ENCODE peak calls at places on chromosome 1, in nine cellular contexts. B is lower leg skin, U is esophagus squamous epithelium, L is H54, H is ovary, E is NB4, K is testis, W is uterus, R is IMR-90. V is an unnamed sample.

GRCh38 chr1:79982218-79982617 is 975.7 kb upstream of the ADGRL4 start:
- DNase-seq in B (peak; percentile 88), U (no peak), R (peak; percentile 83), H (peak; percentile 89), L (no peak), E (no peak), W (peak; percentile 63), K (peak; percentile 75), V (peak; percentile 72)

GRCh38 chr1:23027352-23027907 is 8.2 kb downstream of the KDM1A start:
- DNase-seq in E (no peak), K (no peak), U (no peak), W (no peak), R (no peak), H (no peak), L (no peak), B (no peak), V (no peak)

GRCh38 chr1:1124786-1125642 is 9.1 kb upstream of the C1orf159 start:
- DNase-seq in U (no peak), R (no peak), B (no peak), L (no peak), H (no peak), E (no peak), W (no peak), K (no peak), V (no peak)

GRCh38 chr1:214277704-214278635 is 3.0 kb upstream of the SMYD2 start:
- DNase-seq in B (no peak), H (no peak), U (no peak), K (no peak), R (peak; percentile 34), L (no peak), W (no peak), E (no peak), V (no peak)

GRCh38 chr1:227450489-227450888 is 112.9 kb upstream of the ZNF678 start:
- DNase-seq in H (no peak), R (no peak), L (no peak), U (no peak), B (no peak), E (peak; percentile 72), K (no peak), W (no peak), V (no peak)

GRCh38 chr1:147760481-147761260 is at the start of gene GJA5:
- DNase-seq in K (no peak), R (no peak), B (no peak), U (no peak), E (no peak), H (no peak), L (no peak), W (no peak), V (no peak)

GRCh38 chr1:113073457-113073950 is 506 bp downstream of the LRIG2 start:
- DNase-seq in H (peak; percentile 42), B (no peak), L (no peak), K (peak; percentile 70), E (peak; percentile 69), U (no peak), W (no peak), R (peak; percentile 61), V (peak; percentile 80)

GRCh38 chr1:31576201-31576669 is at the start of gene TINAGL1:
- DNase-seq in L (no peak), W (peak; percentile 62), H (no peak), U (no peak), E (no peak), B (no peak), K (peak; percentile 16), R (no peak), V (peak; percentile 81)

GRCh38 chr1:39490596-39491145 is 765 bp upstream of the BMP8A start:
- DNase-seq in H (no peak), R (no peak), L (no peak), K (no peak), W (no peak), B (peak; percentile 78), E (no peak), U (no peak), V (no peak)

GRCh38 chr1:22255341-22256212 is 112.7 kb upstream of the WNT4 start:
- DNase-seq in U (no peak), L (no peak), H (no peak), B (no peak), R (no peak), E (no peak), W (no peak), K (no peak), V (no peak)

GRCh38 chr1:193592325-193592724 is 405.9 kb upstream of the B3GALT2 start:
- DNase-seq in R (no peak), W (no peak), K (no peak), L (no peak), U (no peak), B (no peak), E (no peak), H (no peak), V (no peak)

GRCh38 chr1:5574641-5575040 is 417.6 kb downstream of the NPHP4 start:
- DNase-seq in B (peak; percentile 70), U (no peak), E (no peak), L (no peak), R (no peak), W (no peak), K (no peak), H (no peak), V (no peak)

GRCh38 chr1:89545264-89546038 is 20.8 kb downstream of the LRRC8B start:
- DNase-seq in L (no peak), R (peak; percentile 19), B (no peak), W (no peak), U (no peak), E (peak; percentile 50), K (no peak), H (no peak), V (no peak)

GRCh38 chr1:201042663-201043461 is 19.3 kb upstream of the KIF21B start:
- DNase-seq in W (peak; percentile 47), H (no peak), U (peak; percentile 9), L (peak; percentile 58), K (peak; percentile 79), B (no peak), R (peak; percentile 70), E (peak; percentile 84), V (no peak)
- TF ChIP-seq POLR2A in W (no peak), H (no peak), U (no peak), L (no peak), K (no peak), B (no peak), R (no peak), E (no peak), V (no peak)

GRCh38 chr1:234608026-234608719 is 1.8 kb downstream of the IRF2BP2 start:
- DNase-seq in E (peak; percentile 92), U (peak; percentile 65), R (peak; percentile 96), L (peak; percentile 80), B (peak; percentile 96), K (peak; percentile 82), H (peak; percentile 74), W (peak; percentile 73), V (peak; percentile 94)
- TF ChIP-seq POLR2A in E (peak; percentile 46), U (peak; percentile 92), R (peak; percentile 69), L (no peak), B (no peak), K (no peak), H (peak; percentile 17), W (peak; percentile 62), V (peak; percentile 79)

DNA sequence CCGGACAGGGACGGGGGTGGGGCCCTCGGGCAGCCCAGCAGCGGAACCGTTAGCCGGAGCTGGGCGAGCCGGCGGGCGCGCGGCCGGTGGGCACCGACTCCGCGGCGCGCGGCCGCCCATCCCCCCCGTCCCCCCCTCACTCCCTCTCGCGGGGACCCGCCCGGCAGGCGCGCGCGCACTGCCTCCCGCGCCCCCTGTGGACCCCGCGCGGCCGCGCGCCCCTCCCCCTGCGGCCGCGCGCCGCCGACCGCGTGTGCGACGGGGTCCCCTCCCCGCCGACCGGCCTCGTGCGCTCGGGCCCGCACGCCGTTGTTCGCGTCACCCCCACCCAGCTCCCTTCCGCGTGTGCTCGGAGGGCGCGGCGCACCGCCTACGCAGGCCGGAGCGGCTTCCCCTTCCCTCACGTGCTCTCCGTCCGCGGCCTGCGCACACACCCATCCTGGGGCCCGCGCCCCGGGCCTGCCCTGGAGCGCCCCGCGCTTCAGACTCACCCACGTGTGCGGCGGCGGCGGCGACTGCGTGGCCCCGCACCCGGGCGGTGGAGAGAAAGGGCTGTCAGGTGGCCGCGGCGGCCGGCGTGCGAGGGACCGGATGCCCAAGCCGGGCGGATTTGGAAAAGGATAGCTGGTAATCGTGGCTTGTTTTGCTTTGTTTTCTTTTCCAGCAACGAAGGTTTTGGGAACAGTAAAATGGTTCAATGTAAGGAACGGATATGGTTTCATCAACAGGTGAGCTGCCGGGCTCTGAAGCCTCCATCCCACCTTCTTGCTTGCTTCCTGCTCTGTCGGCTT is 716 bp downstream of the YBX1 start:
- DNase-seq in B (peak; percentile 93), E (peak; percentile 84), K (peak; percentile 81), R (peak; percentile 69), U (peak; percentile 29), L (peak; percentile 39), W (peak; percentile 62), H (peak; percentile 70), V (peak; percentile 88)
- TF ChIP-seq POLR2A in B (no peak), E (peak; percentile 64), K (no peak), R (no peak), U (peak; percentile 42), L (peak; percentile 46), W (peak; percentile 28), H (no peak), V (no peak)

GRCh38 chr1:206497774-206498173 is 9.6 kb upstream of the RASSF5 start:
- DNase-seq in H (no peak), W (no peak), E (no peak), B (no peak), R (no peak), U (no peak), K (no peak), L (no peak), V (no peak)

GRCh38 chr1:206495011-206495461 is 12.3 kb upstream of the RASSF5 start:
- DNase-seq in K (no peak), R (no peak), H (no peak), B (no peak), L (no peak), U (no peak), W (no peak), E (no peak), V (no peak)

GRCh38 chr1:206497363-206497762 is 10.0 kb upstream of the RASSF5 start:
- DNase-seq in E (no peak), L (no peak), W (no peak), U (no peak), H (no peak), R (no peak), K (no peak), B (no peak), V (no peak)

GRCh38 chr1:206495493-206496046 is 11.8 kb upstream of the RASSF5 start:
- DNase-seq in L (no peak), K (no peak), W (no peak), R (no peak), B (no peak), H (no peak), E (no peak), U (no peak), V (no peak)

DNA sequence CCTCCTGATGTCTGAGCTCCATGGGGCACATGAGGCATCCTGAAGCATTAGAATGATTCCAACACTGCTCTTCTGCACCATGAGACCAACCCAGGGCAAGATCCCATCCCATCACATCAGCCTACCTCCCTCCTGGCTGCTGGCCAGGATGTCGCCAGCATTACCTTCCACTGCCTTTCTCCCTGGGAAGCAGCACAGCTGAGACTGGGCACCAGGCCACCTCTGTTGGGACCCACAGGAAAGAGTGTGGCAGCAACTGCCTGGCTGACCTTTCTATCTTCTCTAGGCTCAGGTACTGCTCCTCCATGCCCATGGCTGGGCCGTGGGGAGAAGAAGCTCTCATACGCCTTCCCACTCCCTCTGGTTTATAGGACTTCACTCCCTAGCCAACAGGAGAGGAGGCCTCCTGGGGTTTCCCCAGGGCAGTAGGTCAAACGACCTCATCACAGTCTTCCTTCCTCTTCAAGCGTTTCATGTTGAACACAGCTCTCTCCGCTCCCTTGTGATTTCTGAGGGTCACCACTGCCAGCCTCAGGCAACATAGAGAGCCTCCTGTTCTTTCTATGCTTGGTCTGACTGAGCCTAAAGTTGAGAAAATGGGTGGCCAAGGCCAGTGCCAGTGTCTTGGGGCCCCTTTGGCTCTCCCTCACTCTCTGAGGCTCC is 11.1 kb upstream of the RASSF5 start:
- DNase-seq in E (peak; percentile 62), H (no peak), K (no peak), L (no peak), W (no peak), R (no peak), B (no peak), U (no peak), V (no peak)
- TF ChIP-seq POLR2A in E (no peak), H (no peak), K (no peak), L (no peak), W (no peak), R (no peak), B (no peak), U (no peak), V (no peak)

V was measured in sigmoid colon.